ENCODE peak calls at places on chromosomes 2 and 18, in four cellular contexts. I is WTC11, L is HepG2, N is K562. E is an unnamed sample.
A peak's percentile ranks its signal among the peaks of the same experiment; 100 is the strongest.

GRCh38 chr2:172859821-172860707 is 124.4 kb downstream of the RAPGEF4 start:
- DNase-seq in I (no peak), L (no peak), N (no peak), E (no peak)

GRCh38 chr2:238513346-238513745 is 86.6 kb downstream of the ASB1 start:
- DNase-seq in I (peak; percentile 80), L (peak; percentile 68), N (peak; percentile 53), E (no peak)

GRCh38 chr18:27844416-27844792 is 332.5 kb downstream of the CDH2 start:
- DNase-seq in I (no peak), L (no peak), N (no peak), E (no peak)

GRCh38 chr2:108412995-108413726 is 35.4 kb downstream of the SULT1C4 start:
- DNase-seq in I (no peak), L (peak; percentile 85), N (no peak), E (no peak)

GRCh38 chr2:30232801-30233130 is 1.4 kb downstream of the LBH start:
- DNase-seq in I (no peak), L (no peak), N (no peak), E (no peak)

GRCh38 chr2:239805414-239805813 is 219.7 kb downstream of the NDUFA10 start:
- DNase-seq in I (no peak), L (no peak), N (no peak), E (no peak)

GRCh38 chr18:8380926-8381325 is 228.3 kb upstream of the RAB12 start:
- DNase-seq in I (no peak), L (no peak), N (no peak), E (no peak)

GRCh38 chr2:172677363-172677762 is 58.3 kb upstream of the RAPGEF4 start:
- DNase-seq in I (no peak), L (no peak), N (no peak), E (no peak)

GRCh38 chr2:186883666-186884065 is 34.7 kb upstream of the ZSWIM2 start:
- DNase-seq in I (no peak), L (no peak), N (no peak), E (no peak)

GRCh38 chr2:8059255-8059654 is 622.6 kb upstream of the ID2 start:
- DNase-seq in I (no peak), L (no peak), N (no peak), E (no peak)

GRCh38 chr2:210502997-210503621 is 26.6 kb upstream of the LANCL1 start:
- DNase-seq in I (peak; percentile 47), L (peak; percentile 47), N (peak; percentile 29), E (no peak)

GRCh38 chr2:166197446-166197845 is 69.6 kb upstream of the SCN1A start:
- DNase-seq in I (no peak), L (peak; percentile 20), N (no peak), E (no peak)

GRCh38 chr18:63002803-63003445 is 287.6 kb downstream of the PHLPP1 start:
- DNase-seq in I (no peak), L (no peak), N (no peak), E (no peak)

GRCh38 chr2:16285813-16286510 is 345.6 kb downstream of the MYCN start:
- DNase-seq in I (no peak), L (no peak), N (no peak), E (no peak)

GRCh38 chr2:220191031-220191430 is 563.6 kb downstream of the SLC4A3 start:
- DNase-seq in I (no peak), L (no peak), N (no peak), E (no peak)

GRCh38 chr2:158025263-158025996 is 76.2 kb upstream of the UPP2 start:
- DNase-seq in I (no peak), L (peak; percentile 11), N (no peak), E (no peak)

GRCh38 chr2:164948540-164948939 is 6.8 kb downstream of the SLC38A11 start:
- DNase-seq in I (no peak), L (no peak), N (no peak), E (no peak)

GRCh38 chr18:62953663-62954062 is 238.3 kb downstream of the PHLPP1 start:
- DNase-seq in I (no peak), L (no peak), N (no peak), E (no peak)

GRCh38 chr2:231201475-231201814 is 3.0 kb downstream of the ARMC9 start:
- DNase-seq in I (no peak), L (no peak), N (no peak), E (no peak)

GRCh38 chr2:231364061-231364460 is 31.4 kb upstream of the B3GNT7 start:
- DNase-seq in I (no peak), L (no peak), N (no peak), E (no peak)

GRCh38 chr18:45940724-45941123 is 26.4 kb downstream of the EPG5 start:
- DNase-seq in I (no peak), L (no peak), N (no peak), E (no peak)

GRCh38 chr2:55590810-55591440 is 26.5 kb downstream of the PPP4R3B start:
- DNase-seq in I (no peak), L (no peak), N (peak; percentile 14), E (peak; percentile 11)

GRCh38 chr2:239751719-239752355 is 273.3 kb downstream of the NDUFA10 start:
- DNase-seq in I (no peak), L (no peak), N (no peak), E (no peak)

GRCh38 chr2:53913721-53914120 is 54.0 kb upstream of the GPR75 start:
- DNase-seq in I (no peak), L (no peak), N (no peak), E (peak; percentile 2)

GRCh38 chr2:207823865-207824264 is 54.2 kb upstream of the FZD5 start:
- DNase-seq in I (no peak), L (no peak), N (no peak), E (no peak)

GRCh38 chr2:145277922-145278321 is 758.0 kb upstream of the ZEB2 start:
- DNase-seq in I (no peak), L (no peak), N (no peak), E (no peak)

GRCh38 chr2:235383272-235383843 is 110.5 kb upstream of the AGAP1 start:
- DNase-seq in I (no peak), L (no peak), N (no peak), E (no peak)

GRCh38 chr18:22346342-22346967 is 71.3 kb downstream of the CTAGE1 start:
- DNase-seq in I (no peak), L (no peak), N (no peak), E (no peak)

GRCh38 chr2:230908094-230908594 is 16.9 kb downstream of the GPR55 start:
- DNase-seq in I (no peak), L (no peak), N (no peak), E (no peak)

DNA sequence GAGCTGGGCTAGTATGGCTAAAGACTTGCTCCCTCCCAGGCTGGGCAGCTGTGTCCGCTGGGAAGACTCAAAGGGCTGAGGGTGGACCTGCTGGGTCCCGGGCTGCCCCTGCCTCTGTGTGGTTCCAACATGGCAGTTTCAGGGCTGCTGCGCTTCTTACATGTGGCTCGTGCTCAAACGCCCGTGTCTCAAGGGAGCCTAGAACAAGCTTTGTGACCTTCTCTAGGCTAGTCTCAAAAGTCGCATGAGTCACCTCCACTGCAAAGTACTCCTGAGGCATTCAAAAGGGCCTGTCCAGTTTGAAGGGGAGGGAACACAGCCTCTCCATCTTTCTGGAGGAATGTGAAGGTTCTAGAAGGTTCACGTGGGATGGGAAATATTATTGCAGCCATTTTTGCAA is 44.7 kb upstream of the RAB31 start:
- DNase-seq in I (no peak), L (no peak), N (no peak), E (no peak)
- TF ChIP-seq CBFB in I (no peak), L (no peak), N (no peak), E (no peak)

DNA sequence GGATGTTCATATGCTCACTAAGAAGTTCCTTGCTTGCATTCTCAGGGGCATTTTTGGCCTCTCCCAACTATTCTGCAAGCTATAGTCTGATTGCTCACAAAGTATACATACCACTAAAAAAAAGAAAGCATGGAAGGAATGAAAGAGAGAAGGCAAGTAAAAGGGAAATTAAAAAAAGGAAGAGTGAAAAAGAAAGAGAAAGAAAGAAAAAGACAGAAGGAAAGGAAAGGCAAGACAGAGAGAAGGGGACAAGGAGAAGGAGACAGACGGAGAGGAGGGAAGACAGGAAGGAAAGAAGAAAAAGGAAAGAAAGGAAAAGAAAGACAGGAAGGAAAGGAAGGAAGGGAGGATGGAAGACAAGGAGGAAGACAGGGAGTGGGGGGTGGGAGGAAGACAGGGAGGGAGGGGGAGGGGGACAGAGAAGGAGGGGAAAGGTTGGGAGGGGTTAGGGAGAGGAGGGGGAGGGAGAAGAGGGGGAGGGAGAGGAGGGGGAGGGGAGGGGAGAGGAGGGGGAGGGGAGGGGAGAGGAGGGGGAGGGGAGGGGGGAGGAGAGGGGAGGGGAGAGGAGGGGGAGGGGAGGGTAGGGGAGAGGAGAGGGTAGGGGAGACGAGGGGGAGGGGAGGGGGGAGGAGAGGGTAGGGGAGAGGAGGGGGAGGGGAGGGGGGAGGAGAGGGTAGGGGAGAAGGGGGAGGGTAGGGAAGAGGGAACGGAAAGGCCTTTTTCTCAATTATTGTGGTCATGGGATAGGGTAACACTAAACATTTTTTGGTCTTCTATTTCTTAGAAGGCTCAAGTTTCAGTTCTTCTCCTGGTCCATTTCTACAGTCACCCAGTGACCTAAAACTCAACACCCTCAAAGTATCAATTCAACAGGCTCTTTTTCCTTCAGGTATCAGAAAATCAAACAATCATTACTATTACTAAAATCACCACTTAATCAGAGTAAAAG is 50.7 kb downstream of the CERKL start:
- DNase-seq in I (no peak), L (no peak), N (no peak), E (no peak)
- TF ChIP-seq CBFB in I (no peak), L (no peak), N (no peak), E (no peak)

GRCh38 chr2:222708274-222708710 is 36.8 kb downstream of the MOGAT1 start:
- DNase-seq in I (peak; percentile 84), L (peak; percentile 76), N (peak; percentile 35), E (no peak)
- TF ChIP-seq CBFB in I (no peak), L (no peak), N (no peak), E (no peak)

GRCh38 chr2:174108579-174108978 is 139.8 kb downstream of the OLA1 start:
- DNase-seq in I (no peak), L (peak; percentile 70), N (no peak), E (no peak)
- TF ChIP-seq CBFB in I (no peak), L (no peak), N (no peak), E (no peak)

DNA sequence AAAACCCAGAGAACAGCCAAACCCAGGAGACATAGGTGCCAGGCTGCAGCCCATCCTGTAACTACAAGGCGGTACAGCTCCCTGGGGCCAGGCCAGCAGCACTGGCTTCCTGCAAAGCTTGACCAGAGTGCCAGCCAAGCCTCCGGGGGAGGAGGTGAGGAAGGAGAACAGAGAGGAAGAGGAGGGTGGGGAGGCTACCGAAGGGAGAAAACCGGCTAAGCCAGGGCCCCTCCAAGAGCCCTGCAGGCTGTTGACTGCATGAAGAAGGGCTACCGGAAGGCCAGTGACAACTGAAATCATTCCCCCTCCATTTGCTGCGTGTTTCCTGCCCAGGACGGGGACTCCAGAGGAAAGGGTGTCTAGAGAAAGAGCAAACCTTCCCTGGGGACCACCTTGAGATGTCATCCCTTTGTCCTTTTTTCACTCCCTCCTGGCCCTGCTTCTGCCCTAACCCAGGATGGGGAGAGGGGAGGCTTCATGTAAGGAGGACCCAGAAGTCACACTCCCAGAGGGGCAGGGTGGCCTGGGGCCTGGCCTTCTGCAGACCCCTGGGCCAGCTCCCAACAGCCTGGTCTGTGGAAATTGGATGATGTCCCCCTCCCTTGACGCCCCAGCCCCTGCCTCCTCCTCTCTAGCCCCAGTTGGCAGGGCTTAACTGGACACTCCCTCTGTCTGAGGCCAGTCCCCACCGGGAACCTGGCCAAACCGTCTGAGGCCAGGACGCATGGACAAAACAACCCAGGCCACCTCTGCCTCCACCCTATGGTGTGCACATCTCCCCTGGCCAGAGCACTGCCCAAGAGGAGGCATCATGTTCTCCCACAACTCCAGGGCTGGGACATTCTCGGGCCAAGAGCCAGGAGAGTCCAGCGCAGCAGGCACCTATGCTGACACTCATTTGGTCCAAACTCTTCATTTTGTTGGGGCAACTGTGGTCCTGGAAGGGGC is 207.8 kb downstream of the CYP26B1 start:
- DNase-seq in I (peak; percentile 4), L (no peak), N (no peak), E (no peak)
- TF ChIP-seq CBFB in I (no peak), L (no peak), N (no peak), E (no peak)

GRCh38 chr2:223578846-223579245 is 23.3 kb downstream of the SCG2 start:
- DNase-seq in I (no peak), L (no peak), N (no peak), E (no peak)
- TF ChIP-seq CBFB in I (no peak), L (no peak), N (no peak), E (no peak)